ENCODE peak calls at places on chromosomes 3 and 15, in five cellular contexts. One of them, this sample, is unnamed.

GRCh38 chr3:189572249-189572648 is 58.9 kb upstream of the TP63 start:
- DNase-seq in trophoblast cell: peak
- DNase-seq in H1: no peak
- DNase-seq in IMR-90: no peak
- DNase-seq in neuronal stem cell: no peak
- DNase-seq in this sample: no peak

GRCh38 chr3:23129817-23130216 is 73.3 kb upstream of the UBE2E2 start:
- DNase-seq in neuronal stem cell: no peak
- DNase-seq in H1: no peak
- DNase-seq in trophoblast cell: peak
- DNase-seq in IMR-90: no peak
- DNase-seq in this sample: no peak

GRCh38 chr15:58299311-58299850 is 132.4 kb upstream of the LIPC start:
- DNase-seq in trophoblast cell: peak
- DNase-seq in H1: no peak
- DNase-seq in neuronal stem cell: no peak
- DNase-seq in IMR-90: peak
- DNase-seq in this sample: no peak

GRCh38 chr3:123586131-123586530 is 1.3 kb upstream of the HACD2 start:
- DNase-seq in trophoblast cell: peak
- DNase-seq in neuronal stem cell: peak
- DNase-seq in H1: peak
- DNase-seq in IMR-90: no peak
- DNase-seq in this sample: peak

GRCh38 chr3:132911741-132912415 is 126.3 kb upstream of the TMEM108 start:
- DNase-seq in IMR-90: no peak
- DNase-seq in trophoblast cell: peak
- DNase-seq in neuronal stem cell: no peak
- DNase-seq in H1: no peak
- DNase-seq in this sample: no peak

GRCh38 chr3:123656691-123657090 is 71.8 kb upstream of the HACD2 start:
- DNase-seq in IMR-90: no peak
- DNase-seq in neuronal stem cell: no peak
- DNase-seq in trophoblast cell: no peak
- DNase-seq in H1: no peak
- DNase-seq in this sample: peak

GRCh38 chr3:182686033-182686886 is 107.0 kb upstream of the ATP11B start:
- DNase-seq in neuronal stem cell: no peak
- DNase-seq in IMR-90: no peak
- DNase-seq in trophoblast cell: no peak
- DNase-seq in H1: no peak
- DNase-seq in this sample: peak

GRCh38 chr15:44999105-44999504 is 23.9 kb upstream of the SORD start:
- DNase-seq in trophoblast cell: no peak
- DNase-seq in neuronal stem cell: no peak
- DNase-seq in H1: no peak
- DNase-seq in IMR-90: no peak
- DNase-seq in this sample: no peak

GRCh38 chr15:88098317-88098716 is 158.2 kb downstream of the NTRK3 start:
- DNase-seq in H1: no peak
- DNase-seq in IMR-90: no peak
- DNase-seq in trophoblast cell: no peak
- DNase-seq in neuronal stem cell: no peak
- DNase-seq in this sample: no peak

GRCh38 chr3:41853495-41853894 is 108.4 kb downstream of the ULK4 start:
- DNase-seq in trophoblast cell: no peak
- DNase-seq in IMR-90: peak
- DNase-seq in neuronal stem cell: no peak
- DNase-seq in H1: no peak
- DNase-seq in this sample: peak

GRCh38 chr3:9897408-9898372 is 5.0 kb upstream of the IL17RE start:
- DNase-seq in IMR-90: peak
- DNase-seq in trophoblast cell: no peak
- DNase-seq in H1: no peak
- DNase-seq in neuronal stem cell: no peak
- DNase-seq in this sample: no peak

GRCh38 chr3:24678021-24678420 is 183.4 kb upstream of the THRB start:
- DNase-seq in neuronal stem cell: no peak
- DNase-seq in H1: no peak
- DNase-seq in trophoblast cell: no peak
- DNase-seq in IMR-90: no peak
- DNase-seq in this sample: no peak

GRCh38 chr3:186857743-186858142 is 15.2 kb downstream of the ADIPOQ start:
- DNase-seq in trophoblast cell: no peak
- DNase-seq in neuronal stem cell: no peak
- DNase-seq in IMR-90: no peak
- DNase-seq in H1: no peak
- DNase-seq in this sample: no peak

GRCh38 chr3:116020495-116020894 is 397.2 kb downstream of the GAP43 start:
- DNase-seq in trophoblast cell: no peak
- DNase-seq in neuronal stem cell: no peak
- DNase-seq in IMR-90: no peak
- DNase-seq in H1: no peak
- DNase-seq in this sample: no peak

GRCh38 chr15:59812185-59812870 is 123.2 kb upstream of the BNIP2 start:
- DNase-seq in H1: no peak
- DNase-seq in neuronal stem cell: no peak
- DNase-seq in IMR-90: no peak
- DNase-seq in trophoblast cell: no peak
- DNase-seq in this sample: peak

GRCh38 chr3:45575491-45575923 is 19.0 kb upstream of the LIMD1 start:
- DNase-seq in trophoblast cell: no peak
- DNase-seq in neuronal stem cell: no peak
- DNase-seq in IMR-90: no peak
- DNase-seq in H1: no peak
- DNase-seq in this sample: peak

GRCh38 chr3:139455855-139456254 is 20.5 kb downstream of the RBP2 start:
- DNase-seq in trophoblast cell: no peak
- DNase-seq in neuronal stem cell: no peak
- DNase-seq in H1: no peak
- DNase-seq in IMR-90: no peak
- DNase-seq in this sample: peak

GRCh38 chr3:188559069-188559410 is 405.1 kb downstream of the LPP start:
- DNase-seq in trophoblast cell: no peak
- DNase-seq in neuronal stem cell: no peak
- DNase-seq in H1: no peak
- DNase-seq in IMR-90: no peak
- DNase-seq in this sample: no peak

GRCh38 chr3:153051427-153052095 is 110.5 kb upstream of the RAP2B start:
- DNase-seq in H1: no peak
- DNase-seq in trophoblast cell: peak
- DNase-seq in IMR-90: peak
- DNase-seq in neuronal stem cell: no peak
- DNase-seq in this sample: no peak

GRCh38 chr3:129626744-129627349 is 20.4 kb upstream of the PLXND1 start:
- DNase-seq in H1: peak
- DNase-seq in trophoblast cell: peak
- DNase-seq in neuronal stem cell: peak
- DNase-seq in IMR-90: peak
- DNase-seq in this sample: peak

GRCh38 chr3:129623447-129624118 is 17.1 kb upstream of the PLXND1 start:
- DNase-seq in trophoblast cell: no peak
- DNase-seq in H1: no peak
- DNase-seq in IMR-90: no peak
- DNase-seq in neuronal stem cell: no peak
- DNase-seq in this sample: no peak

GRCh38 chr3:129627350-129628168 is 21.1 kb upstream of the PLXND1 start:
- DNase-seq in H1: peak
- DNase-seq in IMR-90: peak
- DNase-seq in neuronal stem cell: peak
- DNase-seq in trophoblast cell: peak
- DNase-seq in this sample: peak

GRCh38 chr3:129624347-129625070 is 18.0 kb upstream of the PLXND1 start:
- DNase-seq in IMR-90: peak
- DNase-seq in neuronal stem cell: no peak
- DNase-seq in trophoblast cell: no peak
- DNase-seq in H1: no peak
- DNase-seq in this sample: no peak

GRCh38 chr3:129625071-129625874 is 18.8 kb upstream of the PLXND1 start:
- DNase-seq in IMR-90: no peak
- DNase-seq in neuronal stem cell: no peak
- DNase-seq in H1: peak
- DNase-seq in trophoblast cell: no peak
- DNase-seq in this sample: no peak
- H2AK5ac ChIP-seq in IMR-90: peak
- H2AK5ac ChIP-seq in neuronal stem cell: peak
- H2AK5ac ChIP-seq in H1: peak
- H2AK5ac ChIP-seq in trophoblast cell: peak
- H2AK5ac ChIP-seq in this sample: peak

GRCh38 chr3:98962951-98963350 is 61.5 kb upstream of the DCBLD2 start:
- DNase-seq in neuronal stem cell: no peak
- DNase-seq in trophoblast cell: no peak
- DNase-seq in IMR-90: peak
- DNase-seq in H1: no peak
- DNase-seq in this sample: no peak
- H2AK5ac ChIP-seq in neuronal stem cell: no peak
- H2AK5ac ChIP-seq in trophoblast cell: no peak
- H2AK5ac ChIP-seq in IMR-90: peak
- H2AK5ac ChIP-seq in H1: no peak
- H2AK5ac ChIP-seq in this sample: no peak

DNA sequence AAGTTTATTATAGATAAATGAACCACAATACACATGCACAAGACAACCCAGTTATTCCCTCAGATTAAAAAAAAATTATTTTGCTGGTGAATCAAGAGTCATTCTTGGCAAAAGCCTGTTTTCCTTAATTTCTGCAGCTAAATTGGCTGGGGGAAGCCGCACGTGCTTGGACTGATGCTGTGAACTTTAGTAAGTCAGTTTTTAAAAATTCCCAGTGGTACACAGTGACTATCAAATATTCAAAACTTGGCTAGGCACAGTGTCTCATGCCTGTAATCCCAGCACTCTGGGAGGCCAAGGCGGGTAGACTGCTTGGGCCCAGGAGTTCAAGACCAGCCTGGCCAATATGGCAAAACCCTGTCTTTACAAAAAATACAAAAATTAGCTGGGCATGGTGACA is 23.9 kb downstream of the EHD4 start:
- DNase-seq in IMR-90: no peak
- DNase-seq in trophoblast cell: no peak
- DNase-seq in H1: no peak
- DNase-seq in neuronal stem cell: no peak
- DNase-seq in this sample: no peak
- H2AK5ac ChIP-seq in IMR-90: peak
- H2AK5ac ChIP-seq in trophoblast cell: no peak
- H2AK5ac ChIP-seq in H1: no peak
- H2AK5ac ChIP-seq in neuronal stem cell: no peak
- H2AK5ac ChIP-seq in this sample: no peak

GRCh38 chr15:66779331-66780009 is 77.4 kb downstream of the SMAD6 start:
- DNase-seq in IMR-90: no peak
- DNase-seq in H1: no peak
- DNase-seq in trophoblast cell: no peak
- DNase-seq in neuronal stem cell: no peak
- DNase-seq in this sample: no peak
- H2AK5ac ChIP-seq in IMR-90: peak
- H2AK5ac ChIP-seq in H1: no peak
- H2AK5ac ChIP-seq in trophoblast cell: no peak
- H2AK5ac ChIP-seq in neuronal stem cell: peak
- H2AK5ac ChIP-seq in this sample: no peak

GRCh38 chr3:179716226-179716625 is 63.4 kb downstream of the USP13 start:
- DNase-seq in neuronal stem cell: no peak
- DNase-seq in IMR-90: no peak
- DNase-seq in H1: no peak
- DNase-seq in trophoblast cell: no peak
- DNase-seq in this sample: no peak
- H2AK5ac ChIP-seq in neuronal stem cell: no peak
- H2AK5ac ChIP-seq in IMR-90: peak
- H2AK5ac ChIP-seq in H1: no peak
- H2AK5ac ChIP-seq in trophoblast cell: no peak
- H2AK5ac ChIP-seq in this sample: no peak

DNA sequence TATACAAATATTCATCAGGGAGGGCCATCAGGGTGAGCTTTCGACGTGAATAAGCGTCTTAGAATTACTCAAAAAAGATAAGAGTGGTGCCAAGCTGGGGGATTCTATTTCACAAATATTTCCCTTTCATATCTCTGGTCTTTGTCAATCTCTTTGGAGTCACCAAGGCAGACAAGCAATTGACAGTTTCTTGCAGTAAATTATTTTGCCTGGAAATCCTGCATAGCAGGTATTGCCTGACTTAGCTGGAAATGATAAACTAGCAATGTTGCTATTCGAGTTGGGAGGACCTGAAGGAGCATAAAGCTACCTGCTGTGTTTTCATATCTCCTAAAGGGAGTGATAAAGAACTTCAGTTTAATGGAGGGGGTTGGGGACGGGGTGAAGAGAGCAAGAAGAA is 60.4 kb upstream of the PPARG start:
- DNase-seq in neuronal stem cell: no peak
- DNase-seq in IMR-90: no peak
- DNase-seq in trophoblast cell: peak
- DNase-seq in H1: no peak
- DNase-seq in this sample: no peak
- H2AK5ac ChIP-seq in neuronal stem cell: no peak
- H2AK5ac ChIP-seq in IMR-90: no peak
- H2AK5ac ChIP-seq in trophoblast cell: no peak
- H2AK5ac ChIP-seq in H1: no peak
- H2AK5ac ChIP-seq in this sample: no peak

DNA sequence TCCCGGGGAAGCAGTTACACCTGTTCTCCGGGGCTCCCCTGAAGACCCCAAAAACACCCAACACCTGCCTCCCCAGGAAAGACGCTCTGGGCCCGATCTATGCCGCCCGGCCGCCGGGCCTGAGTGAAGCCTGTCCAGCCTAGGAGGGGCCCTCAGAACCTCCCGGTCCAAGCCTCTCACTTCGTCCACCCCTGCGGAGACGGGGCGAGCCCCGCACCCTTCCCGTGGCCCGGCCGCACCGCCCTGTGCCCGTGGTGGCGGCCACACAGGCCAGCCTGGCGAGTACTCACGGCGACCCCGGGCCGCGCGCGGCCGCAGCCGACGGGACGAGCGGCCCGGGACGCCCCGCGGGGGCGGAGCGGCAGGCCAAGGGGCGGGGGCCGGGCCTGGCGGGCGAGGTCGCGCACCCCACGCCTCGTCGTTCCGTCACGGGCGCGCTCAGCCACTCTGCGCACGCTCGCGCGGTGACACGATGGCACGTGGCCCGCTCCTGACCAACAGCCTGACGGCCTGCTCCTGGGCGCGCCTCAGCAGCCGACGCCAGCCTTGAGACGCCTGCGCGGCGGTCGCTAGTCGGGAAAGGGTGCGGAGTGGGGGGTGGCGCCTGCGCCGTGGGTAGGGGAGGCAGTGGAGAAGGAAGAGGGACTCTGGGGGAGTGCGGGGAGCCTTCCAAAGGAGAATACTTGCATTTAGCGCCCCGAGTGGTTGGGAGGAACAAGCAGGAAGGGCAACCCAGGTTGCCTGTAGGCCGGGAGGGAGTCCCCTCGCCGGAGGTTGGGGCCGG is at the start of gene PARP6:
- DNase-seq in trophoblast cell: peak
- DNase-seq in H1: peak
- DNase-seq in IMR-90: peak
- DNase-seq in neuronal stem cell: peak
- DNase-seq in this sample: peak
- H2AK5ac ChIP-seq in trophoblast cell: peak
- H2AK5ac ChIP-seq in H1: no peak
- H2AK5ac ChIP-seq in IMR-90: no peak
- H2AK5ac ChIP-seq in neuronal stem cell: peak
- H2AK5ac ChIP-seq in this sample: no peak